ENCODE peak calls at places on chromosomes 3 and 15, in five cellular contexts. H is body of pancreas, A is PC-9, Z is AG04449, Q is GM06990. C is an unnamed sample.

GRCh38 chr15:50144342-50145120 is 25.5 kb upstream of the ATP8B4 start:
- DNase-seq in H (no peak), A (no peak), Z (no peak), Q (no peak), C (no peak)

GRCh38 chr15:99252326-99252725 is 1.0 kb downstream of the LRRC28 start:
- DNase-seq in H (no peak), A (no peak), Z (no peak), Q (no peak), C (no peak)

GRCh38 chr3:194142156-194142910 is 6.4 kb downstream of the HES1 start:
- DNase-seq in H (peak; percentile 35), A (no peak), Z (no peak), Q (no peak), C (no peak)

GRCh38 chr3:150331978-150332568 is 76.0 kb upstream of the TSC22D2 start:
- DNase-seq in H (no peak), A (no peak), Z (no peak), Q (no peak), C (no peak)

GRCh38 chr3:30476373-30477082 is 129.9 kb upstream of the TGFBR2 start:
- DNase-seq in H (no peak), A (peak; percentile 62), Z (no peak), Q (peak; percentile 20), C (no peak)

GRCh38 chr3:43919067-43919466 is 228.3 kb downstream of the ABHD5 start:
- DNase-seq in H (no peak), A (no peak), Z (no peak), Q (no peak), C (no peak)

GRCh38 chr3:141482250-141482937 is 4.4 kb upstream of the RASA2 start:
- DNase-seq in H (no peak), A (peak; percentile 95), Z (no peak), Q (no peak), C (no peak)

GRCh38 chr3:183518446-183519185 is 36.9 kb downstream of the KLHL6 start:
- DNase-seq in H (no peak), A (no peak), Z (no peak), Q (no peak), C (no peak)

GRCh38 chr3:170220871-170221270 is 1.4 kb upstream of the PRKCI start:
- DNase-seq in H (no peak), A (no peak), Z (no peak), Q (no peak), C (no peak)

GRCh38 chr15:74725845-74726773 is 781 bp upstream of the CYP1A1 start:
- DNase-seq in H (peak; percentile 19), A (no peak), Z (no peak), Q (peak; percentile 64), C (no peak)

GRCh38 chr3:136464502-136464901 is 214.4 kb downstream of the PCCB start:
- DNase-seq in H (no peak), A (no peak), Z (peak; percentile 44), Q (no peak), C (peak; percentile 75)

GRCh38 chr15:99993262-99993661 is 260.0 kb upstream of the LYSMD4 start:
- DNase-seq in H (no peak), A (no peak), Z (no peak), Q (no peak), C (no peak)

GRCh38 chr3:123331006-123331405 is 117.9 kb downstream of the ADCY5 start:
- DNase-seq in H (no peak), A (no peak), Z (no peak), Q (no peak), C (no peak)

GRCh38 chr3:4906107-4906621 is 73.1 kb upstream of the BHLHE40 start:
- DNase-seq in H (no peak), A (peak; percentile 64), Z (no peak), Q (peak; percentile 15), C (no peak)

GRCh38 chr3:58572013-58572633 is 5.1 kb downstream of the FAM107A start:
- DNase-seq in H (no peak), A (no peak), Z (no peak), Q (no peak), C (no peak)

GRCh38 chr3:194064380-194065118 is 71.4 kb upstream of the HES1 start:
- DNase-seq in H (no peak), A (no peak), Z (no peak), Q (no peak), C (no peak)

GRCh38 chr3:53650424-53650823 is 156.0 kb downstream of the CACNA1D start:
- DNase-seq in H (no peak), A (no peak), Z (no peak), Q (peak; percentile 51), C (no peak)

GRCh38 chr3:180284331-180285110 is 247.8 kb upstream of the PEX5L start:
- DNase-seq in H (no peak), A (no peak), Z (no peak), Q (no peak), C (no peak)

GRCh38 chr15:82317091-82317489 is 32.2 kb downstream of the GOLGA6L10 start:
- DNase-seq in H (no peak), A (no peak), Z (no peak), Q (no peak), C (no peak)

GRCh38 chr3:172461530-172462138 is 13.4 kb upstream of the GHSR start:
- DNase-seq in H (no peak), A (no peak), Z (no peak), Q (no peak), C (no peak)

GRCh38 chr15:85860394-85861161 is 65.9 kb upstream of the KLHL25 start:
- DNase-seq in H (no peak), A (no peak), Z (no peak), Q (no peak), C (no peak)

GRCh38 chr15:85852969-85853368 is 58.2 kb upstream of the KLHL25 start:
- DNase-seq in H (no peak), A (no peak), Z (no peak), Q (no peak), C (no peak)

GRCh38 chr15:85859671-85860070 is 64.9 kb upstream of the KLHL25 start:
- DNase-seq in H (no peak), A (no peak), Z (no peak), Q (no peak), C (no peak)

GRCh38 chr15:85854345-85855097 is 59.8 kb upstream of the KLHL25 start:
- DNase-seq in H (peak; percentile 61), A (no peak), Z (no peak), Q (no peak), C (no peak)

DNA sequence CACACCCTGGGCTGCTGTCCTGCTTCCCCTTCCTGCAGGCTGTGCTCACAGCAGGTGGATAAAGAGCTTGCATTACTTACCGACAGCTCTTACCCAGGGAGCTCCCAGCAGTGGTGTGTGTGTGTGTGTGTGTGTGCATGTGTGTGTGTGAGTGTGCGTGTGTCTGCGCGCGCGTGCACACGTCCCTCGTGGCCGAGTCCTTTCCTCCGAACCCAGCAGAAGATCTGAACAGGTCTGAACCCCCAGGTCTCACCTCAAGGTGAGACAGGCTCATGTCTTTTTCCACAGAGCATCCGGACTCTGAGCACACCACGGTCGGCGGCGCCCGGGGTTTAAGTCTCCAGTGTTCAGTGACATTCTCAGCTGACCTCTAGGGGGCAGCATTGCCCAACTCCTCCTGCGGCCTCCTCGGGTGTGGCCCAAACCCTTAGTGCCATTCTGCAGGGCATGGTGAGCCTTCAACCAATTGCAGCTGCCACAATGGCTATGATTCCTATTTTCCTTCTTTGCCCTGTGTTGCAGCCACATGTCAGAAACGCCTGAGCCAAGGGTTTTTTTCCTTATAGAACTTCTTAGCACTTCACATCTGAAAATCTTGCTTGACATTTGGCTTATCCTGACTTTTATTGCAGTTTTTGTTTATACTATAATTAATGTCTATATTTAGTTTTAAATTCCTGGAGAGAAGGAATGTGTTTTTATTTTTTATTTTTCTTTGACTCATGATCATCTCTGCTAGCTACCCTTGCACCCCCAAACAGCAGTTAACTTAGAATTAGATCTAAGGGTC is 64.1 kb upstream of the KLHL25 start:
- DNase-seq in H (peak; percentile 64), A (no peak), Z (no peak), Q (peak; percentile 46), C (no peak)
- TF ChIP-seq CTCF in H (peak; percentile 65), A (peak; percentile 87), Z (peak; percentile 83), Q (peak; percentile 88), C (peak; percentile 78)

GRCh38 chr3:104360038-104360437 is 1006.7 kb upstream of the ALCAM start:
- DNase-seq in H (no peak), A (no peak), Z (no peak), Q (no peak), C (no peak)

GRCh38 chr3:104353951-104354350 is 1012.8 kb upstream of the ALCAM start:
- DNase-seq in H (no peak), A (no peak), Z (no peak), Q (no peak), C (no peak)

GRCh38 chr3:104362319-104362718 is 1004.4 kb upstream of the ALCAM start:
- DNase-seq in H (no peak), A (no peak), Z (no peak), Q (no peak), C (no peak)

DNA sequence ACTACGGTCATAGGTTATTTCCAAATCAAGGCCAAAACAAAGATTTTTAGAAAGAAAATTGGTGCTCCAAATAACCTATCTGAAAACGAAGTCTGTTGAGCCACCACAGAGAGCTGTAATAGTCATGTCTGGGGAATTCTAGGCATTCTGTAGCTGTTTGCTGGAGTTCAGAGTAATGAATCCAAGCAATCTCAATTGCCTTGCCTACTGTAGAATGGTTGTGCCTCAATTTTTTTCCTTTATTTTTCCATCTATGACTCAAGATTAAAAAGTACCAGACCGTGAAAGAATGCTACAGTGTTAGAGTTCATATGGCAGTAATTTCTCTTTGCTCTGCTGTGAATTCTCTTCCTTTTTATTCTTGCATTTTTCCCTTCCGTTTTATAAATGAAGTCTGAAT is 1007.2 kb upstream of the ALCAM start:
- DNase-seq in H (no peak), A (peak; percentile 43), Z (peak; percentile 92), Q (no peak), C (peak; percentile 43)
- H3K4me3 ChIP-seq in H (no peak overlapping the region), A (no peak overlapping the region), Z (no peak overlapping the region), Q (no peak overlapping the region), C (no peak overlapping the region)

GRCh38 chr3:116512931-116513330 is 67.6 kb upstream of the LSAMP start:
- DNase-seq in H (no peak), A (no peak), Z (no peak), Q (no peak), C (no peak)

GRCh38 chr3:116512281-116512680 is 67.0 kb upstream of the LSAMP start:
- DNase-seq in H (no peak), A (no peak), Z (no peak), Q (no peak), C (no peak)

GRCh38 chr3:116517308-116517707 is 72.0 kb upstream of the LSAMP start:
- DNase-seq in H (no peak), A (no peak), Z (no peak), Q (no peak), C (no peak)
- TF ChIP-seq CTCF in H (no peak), A (no peak), Z (no peak), Q (peak; percentile 42), C (peak; percentile 12)

GRCh38 chr3:71010731-71011455 is 572.6 kb downstream of the FOXP1 start:
- DNase-seq in H (no peak), A (no peak), Z (no peak), Q (peak; percentile 58), C (no peak)
- H3K4me3 ChIP-seq in H (no peak overlapping the region), A (no peak overlapping the region), Z (no peak overlapping the region), Q (no peak overlapping the region), C (no peak overlapping the region)

GRCh38 chr3:52394751-52395502 is 50.0 kb downstream of the SEMA3G start:
- DNase-seq in H (no peak), A (no peak), Z (no peak), Q (no peak), C (no peak)
- TF ChIP-seq CTCF in H (no peak), A (no peak), Z (no peak), Q (no peak), C (no peak)